ENCODE peak calls at places on chromosome 4, in nine cellular contexts. D is AG04450, E is endothelial cell, M is A172, G is AG10803, O is GM12892, X is stromal cell of bone marrow, L is skeletal muscle cell, A is A549. H is an unnamed sample.

GRCh38 chr4:100061835-100062234 is 111.8 kb upstream of the H2AZ1 start:
- DNase-seq in X (no peak), D (no peak), L (no peak), M (no peak), E (no peak), G (no peak), A (no peak), O (no peak), H (no peak)

GRCh38 chr4:46844325-46844917 is 64.6 kb downstream of the COX7B2 start:
- DNase-seq in D (peak; percentile 15), O (peak; percentile 0), G (peak; percentile 40), X (peak; percentile 17), L (peak; percentile 5), A (peak; percentile 0), M (peak; percentile 44), E (peak; percentile 59), H (peak; percentile 42)

GRCh38 chr4:33837043-33837442 is 2407.3 kb downstream of the ARAP2 start:
- DNase-seq in L (peak; percentile 31), D (peak; percentile 29), E (no peak), G (peak; percentile 83), A (no peak), X (peak; percentile 17), O (no peak), M (peak; percentile 89), H (no peak)

GRCh38 chr4:109576462-109576861 is 16.4 kb downstream of the MCUB start:
- DNase-seq in G (no peak), A (no peak), D (no peak), O (no peak), M (peak; percentile 53), E (no peak), X (no peak), L (no peak), H (peak; percentile 17)

GRCh38 chr4:55445921-55446577 is 50.3 kb downstream of the TMEM165 start:
- DNase-seq in G (peak; percentile 89), A (no peak), M (peak; percentile 26), O (no peak), X (peak; percentile 50), D (peak; percentile 45), L (peak; percentile 31), E (no peak), H (no peak)

GRCh38 chr4:65367306-65367705 is 303.0 kb downstream of the EPHA5 start:
- DNase-seq in G (no peak), A (no peak), L (no peak), M (no peak), O (no peak), X (peak; percentile 11), D (no peak), E (no peak), H (no peak)

GRCh38 chr4:155590751-155591150 is 75.9 kb upstream of the GUCY1A1 start:
- DNase-seq in O (no peak), G (no peak), A (no peak), E (no peak), D (no peak), L (no peak), M (no peak), X (no peak), H (no peak)

GRCh38 chr4:53920116-53920515 is 144.3 kb downstream of the CHIC2 start:
- DNase-seq in G (peak; percentile 41), E (peak; percentile 11), M (no peak), L (no peak), O (no peak), D (no peak), X (no peak), A (no peak), H (no peak)

GRCh38 chr4:1459664-1460511 is 53.6 kb upstream of the NKX1-1 start:
- DNase-seq in G (no peak), O (no peak), A (no peak), M (no peak), X (no peak), E (peak; percentile 4), D (no peak), L (no peak), H (no peak)

GRCh38 chr4:41594439-41594838 is 56.5 kb downstream of the LIMCH1 start:
- DNase-seq in O (no peak), M (no peak), D (no peak), A (no peak), X (no peak), E (no peak), L (no peak), G (peak; percentile 40), H (peak; percentile 53)

GRCh38 chr4:184251680-184252000 is 34.0 kb upstream of the ENPP6 start:
- DNase-seq in M (no peak), G (no peak), E (no peak), A (no peak), O (no peak), D (no peak), L (no peak), X (no peak), H (no peak)

GRCh38 chr4:71300964-71301363 is 37.9 kb upstream of the SLC4A4 start:
- DNase-seq in A (no peak), M (no peak), L (no peak), E (no peak), G (no peak), D (no peak), X (no peak), O (no peak), H (no peak)

GRCh38 chr4:75340561-75340960 is 173.6 kb downstream of the RCHY1 start:
- DNase-seq in M (no peak), L (no peak), E (no peak), X (no peak), O (no peak), A (no peak), D (no peak), G (no peak), H (no peak)